ENCODE peak calls at places on chromosomes 5 and 9, in four cellular contexts. I is pancreas, G is hepatocyte, N is heart right ventricle. H is an unnamed sample.

GRCh38 chr5:127870914-127871313 is 167.7 kb downstream of the CCDC192 start:
- DNase-seq in N (peak), I (no peak), G (no peak), H (peak)

GRCh38 chr5:18314192-18314778 is 680.0 kb downstream of the TAF11L14 start:
- DNase-seq in I (no peak), G (peak), N (no peak), H (no peak)

GRCh38 chr9:35688558-35689350 is 971 bp downstream of the TPM2 start:
- DNase-seq in G (peak), I (no peak), N (no peak), H (no peak)

GRCh38 chr5:39783756-39784421 is 359.1 kb upstream of the DAB2 start:
- DNase-seq in G (no peak), N (no peak), I (no peak), H (no peak)

GRCh38 chr5:133869675-133869978 is 98.8 kb downstream of the C5orf15 start:
- DNase-seq in N (peak), G (no peak), I (no peak), H (peak)

GRCh38 chr9:122131401-122131921 is 28.1 kb downstream of the NDUFA8 start:
- DNase-seq in G (peak), N (peak), I (no peak), H (no peak)

GRCh38 chr5:55438931-55439477 is 95.8 kb downstream of the PLPP1 start:
- DNase-seq in N (no peak), I (no peak), G (peak), H (peak)

GRCh38 chr5:145521066-145521465 is 314.1 kb downstream of the PRELID2 start:
- DNase-seq in I (no peak), N (no peak), G (no peak), H (no peak)

GRCh38 chr9:134326754-134327526 is 685 bp downstream of the RXRA start:
- DNase-seq in G (peak), I (no peak), N (peak), H (peak)

GRCh38 chr9:2872307-2872940 is 28.5 kb upstream of the PUM3 start:
- DNase-seq in I (no peak), G (peak), N (no peak), H (no peak)

GRCh38 chr9:101561740-101562139 is 28.1 kb downstream of the RNF20 start:
- DNase-seq in I (no peak), G (no peak), N (no peak), H (no peak)

GRCh38 chr9:97740848-97741821 is 44.0 kb upstream of the XPA start:
- DNase-seq in I (peak), G (peak), N (peak), H (peak)
- TF ChIP-seq CTCF in I (no peak), G (no peak), N (peak), H (no peak)

GRCh38 chr9:107489687-107490605 is at the start of gene KLF4:
- DNase-seq in I (peak), N (peak), G (peak), H (peak)

GRCh38 chr9:107486674-107487520 is 2.7 kb downstream of the KLF4 start:
- DNase-seq in I (no peak), N (peak), G (no peak), H (no peak)

GRCh38 chr9:107488400-107489143 is 997 bp downstream of the KLF4 start:
- DNase-seq in G (peak), I (peak), N (peak), H (peak)

GRCh38 chr9:107489144-107489673 is 360 bp downstream of the KLF4 start:
- DNase-seq in N (no peak), G (no peak), I (no peak), H (no peak)

DNA sequence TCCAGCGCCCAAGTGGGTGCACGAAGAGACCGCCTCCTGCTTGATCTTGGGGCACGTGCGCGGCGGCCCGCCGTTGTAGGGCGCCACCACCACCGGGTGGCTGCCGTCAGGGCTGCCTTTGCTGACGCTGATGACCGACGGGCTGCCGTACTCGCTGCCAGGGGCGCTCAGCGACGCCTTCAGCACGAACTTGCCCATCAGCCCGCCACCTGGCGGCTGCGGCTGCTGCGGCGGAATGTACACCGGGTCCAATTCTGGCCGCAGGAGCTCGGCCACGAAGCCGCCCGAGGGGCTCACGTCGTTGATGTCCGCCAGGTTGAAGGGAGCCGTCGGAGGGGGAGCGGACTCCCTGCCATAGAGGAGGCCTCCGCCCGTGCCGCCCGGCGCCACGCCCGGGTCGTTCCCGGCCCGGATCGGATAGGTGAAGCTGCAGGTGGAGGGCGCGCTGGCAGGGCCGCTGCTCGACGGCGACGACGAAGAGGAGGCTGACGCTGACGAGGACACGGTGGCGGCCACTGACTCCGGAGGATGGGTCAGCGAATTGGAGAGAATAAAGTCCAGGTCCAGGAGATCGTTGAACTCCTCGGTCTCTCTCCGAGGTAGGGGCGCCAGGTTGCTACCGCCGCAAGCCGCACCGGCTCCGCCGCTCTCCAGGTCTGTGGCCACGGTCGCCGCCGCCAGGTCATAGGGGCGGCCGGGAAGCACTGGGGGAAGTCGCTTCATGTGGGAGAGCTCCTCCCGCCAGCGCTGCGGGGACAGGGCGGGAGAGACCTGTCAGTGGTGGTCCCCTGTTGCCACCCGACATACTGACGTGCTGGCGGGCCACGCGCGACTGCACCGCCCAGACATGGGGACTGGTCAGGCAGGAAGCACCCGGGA is 1.8 kb downstream of the KLF4 start:
- DNase-seq in I (peak), G (peak), N (peak), H (no peak)
- H3K4me3 ChIP-seq in I (peak), G (peak), N (peak), H (peak)

DNA sequence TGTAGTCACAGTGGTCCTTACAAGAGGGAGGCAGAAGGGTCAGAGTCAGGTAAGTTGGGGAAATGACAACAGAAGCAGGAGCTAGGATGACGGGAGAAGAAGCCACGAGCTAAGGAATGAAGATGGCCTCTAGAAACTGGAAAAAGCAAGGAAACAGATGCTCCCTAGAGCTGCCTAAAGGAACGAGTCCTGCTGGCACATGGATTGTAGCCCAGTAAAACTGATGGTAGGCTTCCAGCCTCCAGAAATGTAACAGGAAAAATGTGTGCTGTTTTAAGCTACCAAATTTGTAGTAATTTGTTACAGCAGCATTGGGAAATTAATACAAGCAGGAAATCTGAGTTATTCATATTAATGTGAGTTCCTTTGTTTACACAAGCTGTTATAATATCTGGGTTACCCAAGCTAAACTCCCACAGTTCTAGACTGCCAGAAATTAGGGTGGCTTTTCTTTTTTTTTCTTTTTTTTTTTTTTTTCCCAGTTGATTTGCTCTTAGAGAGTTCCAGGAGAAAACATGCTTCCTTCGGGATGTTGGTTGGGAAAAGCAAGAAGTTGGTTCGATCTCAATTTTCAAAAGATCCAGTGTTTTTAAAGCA is 399.9 kb upstream of the SLC24A2 start:
- DNase-seq in I (no peak), G (no peak), N (no peak), H (no peak)
- H3K27ac ChIP-seq in I (no peak), G (no peak), N (no peak), H (no peak)

DNA sequence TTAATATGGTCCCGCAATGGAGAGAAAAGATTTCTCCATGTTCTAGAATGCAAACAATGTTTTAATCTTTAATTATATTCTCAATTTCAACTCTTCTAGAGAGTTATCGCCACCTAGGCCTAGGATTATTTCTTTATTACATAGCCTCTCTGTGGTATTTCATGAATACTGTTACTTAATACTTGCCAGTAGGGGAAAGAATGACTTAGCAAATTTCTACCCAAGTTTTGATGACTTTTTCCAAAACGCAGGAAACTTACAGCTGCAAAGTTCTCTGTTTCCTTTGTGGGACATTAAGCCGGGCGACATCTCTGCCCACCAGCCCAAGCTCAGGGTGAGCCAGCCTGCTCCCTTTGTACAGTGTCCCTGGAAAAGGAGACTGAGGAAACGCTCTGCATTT is 73.8 kb downstream of the MED27 start:
- DNase-seq in G (no peak), N (no peak), I (no peak), H (no peak)
- TF ChIP-seq CTCF in G (no peak), N (no peak), I (no peak), H (no peak)

GRCh38 chr5:73120222-73121108 is at the start of gene TMEM171:
- DNase-seq in N (peak), I (peak), G (peak), H (peak)
- H3K4me3 ChIP-seq in N (peak), I (peak), G (peak), H (peak)

DNA sequence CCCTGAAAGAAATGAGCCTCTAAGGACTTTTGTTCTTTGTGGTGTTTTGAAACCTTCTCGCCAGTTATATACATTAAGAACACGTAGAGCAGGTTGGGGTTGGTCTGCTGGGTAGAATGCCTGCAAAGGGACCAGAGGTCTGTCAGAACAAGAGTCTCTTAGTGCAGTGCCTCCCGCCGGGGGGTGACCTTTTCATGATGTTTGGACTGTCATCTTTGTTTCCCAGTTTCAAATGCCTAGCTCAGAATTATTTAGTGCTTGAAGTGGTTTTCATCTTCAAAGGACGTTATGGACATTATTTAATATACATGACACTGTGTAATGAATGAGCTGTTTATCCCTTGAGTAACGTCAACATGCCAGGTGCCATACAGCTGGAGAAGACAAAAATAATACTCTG is 17.0 kb downstream of the TRIO start:
- DNase-seq in I (no peak), G (no peak), N (no peak), H (no peak)
- H3K27ac ChIP-seq in I (no peak), G (no peak), N (no peak), H (no peak)

DNA sequence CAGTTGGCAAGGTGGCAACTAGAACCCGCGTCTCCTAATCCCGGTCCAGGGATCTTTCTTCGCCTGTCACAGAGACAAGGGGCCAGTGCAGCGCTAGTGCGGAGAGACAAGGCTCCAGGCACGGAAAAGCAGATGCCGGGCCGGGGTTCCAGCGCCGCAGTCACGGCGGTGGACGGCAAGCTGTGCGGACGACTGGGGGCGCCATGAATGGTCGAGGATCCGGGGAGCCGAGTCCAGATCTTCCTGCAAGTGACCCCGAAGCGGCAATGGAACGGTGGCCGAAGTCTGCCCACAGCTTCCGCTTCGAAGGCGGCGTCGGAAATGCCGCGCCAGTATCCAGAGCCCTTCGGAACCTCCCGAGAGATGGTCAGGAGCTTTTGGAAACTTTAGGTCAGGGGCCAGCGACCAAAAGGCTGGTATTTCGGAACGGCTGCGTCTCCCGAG is 625 bp upstream of the FAF2 start:
- DNase-seq in N (no peak), I (no peak), G (no peak), H (peak)
- TF ChIP-seq CTCF in N (no peak), I (no peak), G (no peak), H (no peak)

GRCh38 chr5:373710-374602 is 52.4 kb downstream of the AHRR start:
- DNase-seq in N (peak), I (no peak), G (peak), H (no peak)

GRCh38 chr5:372556-372910 is 51.0 kb downstream of the AHRR start:
- DNase-seq in G (no peak), N (no peak), I (no peak), H (no peak)

GRCh38 chr5:374631-375335 is 53.3 kb downstream of the AHRR start:
- DNase-seq in I (no peak), G (no peak), N (no peak), H (no peak)

GRCh38 chr5:371811-372555 is 50.5 kb downstream of the AHRR start:
- DNase-seq in I (no peak), N (no peak), G (no peak), H (no peak)

DNA sequence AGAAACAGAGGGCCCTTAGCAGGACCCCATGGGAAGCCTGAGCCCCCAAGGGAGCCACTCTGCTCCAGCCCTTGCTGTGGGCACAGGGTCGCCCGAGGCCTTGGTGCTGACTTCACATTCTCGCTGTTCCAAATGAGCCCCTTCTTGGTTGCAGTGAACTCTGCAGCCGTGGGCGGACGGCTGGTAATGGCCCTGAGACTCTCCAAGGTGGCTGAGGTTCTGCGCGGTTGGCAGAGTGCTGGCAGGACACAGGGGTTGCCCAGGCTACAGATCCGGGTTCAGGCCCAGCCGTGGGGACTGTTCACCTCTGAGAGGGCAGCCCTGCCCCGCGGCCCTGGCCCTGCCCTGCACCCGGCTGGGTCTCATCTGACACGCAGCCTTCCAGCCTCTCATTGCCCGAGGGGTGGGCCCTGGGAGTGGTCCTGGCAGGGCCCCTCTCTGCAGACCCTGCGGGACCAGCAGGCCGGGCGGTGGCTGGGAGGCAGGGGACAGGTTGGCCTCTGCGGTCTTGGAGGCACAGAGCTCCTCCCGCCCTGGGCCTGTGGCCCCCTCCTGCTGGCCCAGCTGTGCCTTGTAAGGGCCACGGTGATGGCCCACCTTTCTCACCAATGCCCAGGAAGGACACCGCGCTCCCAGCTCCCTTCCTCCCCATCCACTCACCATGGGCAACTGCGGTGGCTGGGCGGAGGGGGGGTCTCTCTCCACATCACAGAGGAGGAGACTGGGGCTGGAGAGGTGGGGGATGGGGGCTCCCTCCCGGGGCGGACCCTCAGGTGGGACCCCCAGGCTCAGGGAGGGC is 51.6 kb downstream of the AHRR start:
- DNase-seq in N (no peak), G (no peak), I (no peak), H (no peak)
- H3K4me3 ChIP-seq in N (no peak), G (no peak), I (no peak), H (no peak)

GRCh38 chr9:38017149-38017884 is 51.7 kb downstream of the SHB start:
- DNase-seq in G (no peak), N (peak), I (peak), H (peak)

GRCh38 chr9:38018230-38018963 is 50.6 kb downstream of the SHB start:
- DNase-seq in N (no peak), I (no peak), G (no peak), H (no peak)

GRCh38 chr9:38017885-38018186 is 51.2 kb downstream of the SHB start:
- DNase-seq in I (no peak), G (no peak), N (no peak), H (no peak)

GRCh38 chr9:38015267-38015666 is 53.8 kb downstream of the SHB start:
- DNase-seq in I (no peak), G (no peak), N (no peak), H (no peak)

DNA sequence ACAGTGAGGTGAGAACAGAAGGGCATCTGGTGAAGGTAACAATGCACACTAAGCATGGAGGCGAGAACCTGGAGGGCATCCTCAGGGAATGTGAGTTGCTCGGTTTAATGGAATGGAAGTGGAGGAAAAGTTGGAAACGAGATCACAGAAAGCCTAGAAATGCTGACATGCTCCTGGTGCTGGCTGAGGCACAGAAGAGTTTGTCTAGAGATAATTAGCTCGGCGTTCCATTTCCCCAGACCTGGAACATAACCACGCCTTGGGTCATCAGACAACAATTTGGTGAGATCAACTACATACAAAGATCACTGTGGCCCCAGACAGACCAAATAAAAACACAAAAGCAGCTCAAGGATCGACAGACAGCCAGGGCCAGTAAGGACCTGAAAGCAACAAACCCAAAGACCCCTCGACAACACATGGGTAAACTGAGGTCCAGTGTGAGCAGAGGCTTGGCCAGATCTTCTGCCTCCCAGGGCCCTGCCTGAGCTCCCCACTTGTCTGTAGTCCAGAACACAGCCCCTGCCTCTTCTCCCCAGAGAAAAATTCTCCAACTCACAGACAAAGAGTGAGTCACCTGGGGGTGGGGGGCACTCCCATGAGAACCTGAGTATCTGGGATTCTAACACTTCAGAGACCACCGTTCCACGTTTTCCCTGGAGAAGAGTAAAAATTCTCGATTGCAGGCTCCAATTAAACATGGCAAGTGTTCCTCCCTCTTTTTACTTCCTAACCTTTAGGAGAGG is 52.5 kb downstream of the SHB start:
- DNase-seq in N (no peak), G (no peak), I (no peak), H (no peak)
- H3K27ac ChIP-seq in N (peak), G (peak), I (peak), H (peak)

H was measured in gastrocnemius medialis.